ENCODE peak calls at places on chromosomes 7 and 10, in eight cellular contexts. K is heart left ventricle, L is mucosa of descending colon, E is cardiac muscle cell, Q is pancreas, C is hepatocyte, T is H9, X is RWPE2. U is an unnamed sample.

GRCh38 chr7:41232086-41232485 is 470.8 kb downstream of the INHBA start:
- DNase-seq in K (no peak), L (no peak), E (no peak), Q (no peak), C (no peak), T (no peak), X (no peak), U (no peak)

GRCh38 chr7:103989200-103989784 is at the start of gene RELN:
- DNase-seq in K (no peak), L (no peak), E (peak; percentile 80), Q (no peak), C (peak; percentile 35), T (peak; percentile 48), X (no peak), U (no peak)

GRCh38 chr7:105016083-105017075 is 2.4 kb downstream of the KMT2E start:
- DNase-seq in K (no peak), L (no peak), E (no peak), Q (no peak), C (no peak), T (no peak), X (no peak), U (no peak)

GRCh38 chr10:78059916-78060315 is 26.3 kb downstream of the RPS24 start:
- DNase-seq in K (no peak), L (no peak), E (no peak), Q (no peak), C (no peak), T (no peak), X (no peak), U (no peak)

GRCh38 chr7:117124585-117125220 is 171.4 kb downstream of the ST7 start:
- DNase-seq in K (peak; percentile 75), L (peak; percentile 50), E (peak; percentile 79), Q (peak; percentile 76), C (peak; percentile 87), T (no peak), X (peak; percentile 86), U (peak; percentile 77)

GRCh38 chr10:124364674-124365073 is 54.0 kb downstream of the OAT start:
- DNase-seq in K (no peak), L (no peak), E (no peak), Q (no peak), C (no peak), T (no peak), X (no peak), U (no peak)

GRCh38 chr10:112955736-112956421 is 5.8 kb downstream of the TCF7L2 start:
- DNase-seq in K (no peak), L (no peak), E (no peak), Q (no peak), C (peak; percentile 32), T (no peak), X (no peak), U (no peak)

GRCh38 chr7:28203498-28204240 is 23.1 kb upstream of the JAZF1 start:
- DNase-seq in K (no peak), L (no peak), E (no peak), Q (no peak), C (no peak), T (no peak), X (no peak), U (no peak)

GRCh38 chr10:72370201-72370722 is 15.5 kb upstream of the DNAJB12 start:
- DNase-seq in K (no peak), L (no peak), E (no peak), Q (no peak), C (no peak), T (no peak), X (no peak), U (no peak)

GRCh38 chr10:124003481-124004371 is 89.7 kb downstream of the CHST15 start:
- DNase-seq in K (no peak), L (peak; percentile 15), E (no peak), Q (no peak), C (no peak), T (no peak), X (peak; percentile 14), U (peak; percentile 35)

GRCh38 chr10:20954519-20954918 is 57.4 kb upstream of the NEBL start:
- DNase-seq in K (no peak), L (no peak), E (peak; percentile 21), Q (no peak), C (peak; percentile 7), T (peak; percentile 95), X (no peak), U (no peak)

GRCh38 chr10:101231912-101232689 is 2.8 kb upstream of the LBX1 start:
- DNase-seq in K (no peak), L (no peak), E (no peak), Q (no peak), C (no peak), T (no peak), X (no peak), U (no peak)

GRCh38 chr7:66952343-66953043 is 31.5 kb downstream of the TMEM248 start:
- DNase-seq in K (no peak), L (no peak), E (no peak), Q (no peak), C (peak; percentile 48), T (no peak), X (peak; percentile 84), U (no peak)

GRCh38 chr7:28953628-28954027 is 4.5 kb downstream of the TRIL start:
- DNase-seq in K (no peak), L (no peak), E (no peak), Q (no peak), C (no peak), T (no peak), X (no peak), U (no peak)

GRCh38 chr7:151157645-151158329 is 9.7 kb downstream of the GBX1 start:
- DNase-seq in K (no peak), L (no peak), E (no peak), Q (no peak), C (no peak), T (no peak), X (no peak), U (no peak)

GRCh38 chr7:151148319-151149259 is 18.9 kb downstream of the GBX1 start:
- DNase-seq in K (no peak), L (no peak), E (no peak), Q (no peak), C (no peak), T (no peak), X (no peak), U (no peak)

GRCh38 chr7:151150388-151150787 is 17.1 kb downstream of the GBX1 start:
- DNase-seq in K (no peak), L (peak; percentile 52), E (no peak), Q (no peak), C (no peak), T (no peak), X (no peak), U (no peak)

GRCh38 chr7:151152935-151153513 is 14.5 kb downstream of the GBX1 start:
- DNase-seq in K (no peak), L (no peak), E (no peak), Q (no peak), C (no peak), T (no peak), X (no peak), U (no peak)
- TF ChIP-seq CTCF in K (no peak), L (no peak), E (peak; percentile 23), Q (no peak), C (no peak), T (peak; percentile 44), X (peak; percentile 13), U (no peak)

DNA sequence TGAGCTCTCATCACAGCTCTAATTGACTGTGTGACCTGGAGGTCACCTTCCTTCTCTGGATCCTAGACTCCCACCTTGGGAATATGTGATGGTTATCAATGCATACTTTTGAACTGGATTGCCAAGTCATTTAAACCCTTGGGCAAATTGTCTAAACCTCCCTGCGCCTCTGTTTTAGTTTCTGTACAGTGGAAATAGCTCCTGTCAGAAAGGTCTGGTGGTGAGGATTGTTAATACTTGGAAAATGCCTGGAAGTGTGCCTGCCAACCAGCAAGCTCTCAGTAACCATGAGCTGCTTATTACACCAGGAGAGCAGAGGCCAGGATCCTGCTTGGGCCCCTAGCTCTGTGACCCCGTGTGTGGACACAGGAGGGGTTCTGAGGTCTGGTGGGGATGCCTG is 108.7 kb upstream of the PPIF start:
- DNase-seq in K (no peak), L (no peak), E (no peak), Q (no peak), C (no peak), T (no peak), X (no peak), U (no peak)
- H3K4me1 ChIP-seq in K (peaks cover 87% of the 10 kb centered on the region), L (peaks cover 8% of the 10 kb centered on the region), E (peaks cover 51% of the 10 kb centered on the region), Q (no peaks in the 10 kb centered on the region), C (peaks cover 40% of the 10 kb centered on the region), T (peaks cover 17% of the 10 kb centered on the region), X (peaks cover 50% of the 10 kb centered on the region), U (peaks cover 94% of the 10 kb centered on the region)

DNA sequence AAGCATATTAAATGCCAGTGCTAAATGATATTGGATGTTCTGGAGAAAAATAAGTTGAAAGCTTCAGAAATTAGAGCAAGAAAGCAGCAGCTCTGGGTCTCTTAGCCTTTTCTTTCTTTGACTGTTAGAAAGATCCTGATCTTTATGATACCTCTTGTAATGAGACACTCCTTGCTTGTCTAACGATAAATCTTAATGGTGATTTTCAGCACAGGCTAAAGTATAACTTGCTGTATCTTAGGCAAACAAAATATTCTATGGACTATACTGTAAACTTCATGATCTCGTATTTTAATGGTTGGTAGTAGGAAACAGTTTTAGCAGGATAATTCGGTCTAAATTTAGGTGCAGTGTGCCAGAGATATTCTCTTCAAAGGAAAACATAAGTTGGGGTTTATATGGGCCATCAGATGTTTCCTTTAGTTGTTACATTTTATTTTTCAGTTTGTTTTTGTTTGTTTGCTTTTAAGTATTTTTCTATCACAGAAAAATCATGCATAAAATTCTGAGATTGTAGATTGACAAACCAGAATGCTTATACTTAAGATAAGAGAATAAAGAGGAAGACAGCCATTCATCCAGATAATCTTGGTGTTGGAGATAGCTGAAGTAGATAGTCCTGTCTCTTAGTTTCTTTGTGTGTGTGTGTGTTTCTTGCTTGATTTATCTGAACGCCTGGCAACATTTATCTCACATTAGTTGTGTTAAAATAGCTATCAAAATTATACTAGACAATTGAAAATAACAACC is 4.7 kb downstream of the CASD1 start:
- DNase-seq in K (no peak), L (no peak), E (no peak), Q (no peak), C (no peak), T (no peak), X (no peak), U (no peak)
- TF ChIP-seq CTCF in K (no peak), L (no peak), E (no peak), Q (no peak), C (no peak), T (no peak), X (no peak), U (no peak)

GRCh38 chr7:101177644-101178043 is 2.4 kb downstream of the NAT16 start:
- DNase-seq in K (no peak), L (no peak), E (no peak), Q (no peak), C (no peak), T (no peak), X (no peak), U (no peak)
- H3K4me1 ChIP-seq in K (peaks cover 12% of the 10 kb centered on the region), L (peaks cover 19% of the 10 kb centered on the region), E (peaks cover 11% of the 10 kb centered on the region), Q (peaks cover 3% of the 10 kb centered on the region), C (peaks cover 15% of the 10 kb centered on the region), T (no peaks in the 10 kb centered on the region), X (peaks cover 7% of the 10 kb centered on the region), U (peaks cover 36% of the 10 kb centered on the region)

GRCh38 chr7:114310344-114311118 is 104.1 kb upstream of the FOXP2 start:
- DNase-seq in K (no peak), L (no peak), E (no peak), Q (no peak), C (no peak), T (no peak), X (no peak), U (no peak)
- TF ChIP-seq CTCF in K (no peak), L (no peak), E (no peak), Q (no peak), C (no peak), T (no peak), X (no peak), U (no peak)

U was measured in suprapubic skin.